ENCODE peak calls at places on chromosomes 3 and 15, in four cellular contexts. S is osteocyte, W is astrocyte of the cerebellum, K is dorsolateral prefrontal cortex. C is an unnamed sample.

GRCh38 chr3:140630366-140630765 is 47.5 kb upstream of the TRIM42 start:
- DNase-seq in S (no peak), W (no peak), K (no peak), C (no peak)

GRCh38 chr3:21826416-21826815 is 75.4 kb upstream of the ZNF385D start:
- DNase-seq in S (no peak), W (no peak), K (no peak), C (no peak)

GRCh38 chr15:73686781-73687256 is 2.6 kb downstream of the CD276 start:
- DNase-seq in S (no peak), W (peak), K (no peak), C (peak)

GRCh38 chr3:5347486-5347885 is 160.0 kb downstream of the EDEM1 start:
- DNase-seq in S (no peak), W (no peak), K (no peak), C (no peak)

GRCh38 chr3:72155391-72156064 is 370.6 kb upstream of the PROK2 start:
- DNase-seq in S (no peak), W (peak), K (no peak), C (peak)

GRCh38 chr3:55264933-55265332 is 222.2 kb downstream of the WNT5A start:
- DNase-seq in S (no peak), W (no peak), K (no peak), C (no peak)

GRCh38 chr3:186025161-186025560 is 83.7 kb downstream of the ETV5 start:
- DNase-seq in S (peak), W (peak), K (no peak), C (no peak)

GRCh38 chr15:25707656-25708365 is 155.3 kb downstream of the ATP10A start:
- DNase-seq in S (no peak), W (no peak), K (no peak), C (no peak)

GRCh38 chr3:43691120-43692002 is 623 bp downstream of the ABHD5 start:
- DNase-seq in S (peak), W (no peak), K (peak), C (no peak)

GRCh38 chr3:43689166-43689565 is 1.6 kb upstream of the ABHD5 start:
- DNase-seq in S (no peak), W (no peak), K (no peak), C (no peak)

GRCh38 chr3:43692085-43692484 is 1.3 kb downstream of the ABHD5 start:
- DNase-seq in S (no peak), W (no peak), K (no peak), C (no peak)

GRCh38 chr3:43689766-43690399 is 855 bp upstream of the ABHD5 start:
- DNase-seq in S (no peak), W (no peak), K (no peak), C (no peak)

GRCh38 chr3:43690400-43691119 is at the start of gene ABHD5:
- DNase-seq in S (peak), W (peak), K (peak), C (peak)
- TF ChIP-seq CTCF in S (peak), W (peak), K (peak), C (peak)

GRCh38 chr15:90934949-90935751 is at the start of gene UNC45A:
- DNase-seq in S (peak), W (no peak), K (peak), C (no peak)
- TF ChIP-seq CTCF in S (no peak), W (no peak), K (peak), C (peak)

GRCh38 chr3:73423133-73423532 is 201.6 kb downstream of the PDZRN3 start:
- DNase-seq in S (no peak), W (no peak), K (no peak), C (no peak)

GRCh38 chr3:73422556-73422955 is 202.2 kb downstream of the PDZRN3 start:
- DNase-seq in S (no peak), W (no peak), K (no peak), C (no peak)

GRCh38 chr3:73431136-73431933 is 193.4 kb downstream of the PDZRN3 start:
- DNase-seq in S (no peak), W (no peak), K (no peak), C (no peak)

GRCh38 chr3:73432021-73432722 is 192.6 kb downstream of the PDZRN3 start:
- DNase-seq in S (no peak), W (peak), K (no peak), C (no peak)

DNA sequence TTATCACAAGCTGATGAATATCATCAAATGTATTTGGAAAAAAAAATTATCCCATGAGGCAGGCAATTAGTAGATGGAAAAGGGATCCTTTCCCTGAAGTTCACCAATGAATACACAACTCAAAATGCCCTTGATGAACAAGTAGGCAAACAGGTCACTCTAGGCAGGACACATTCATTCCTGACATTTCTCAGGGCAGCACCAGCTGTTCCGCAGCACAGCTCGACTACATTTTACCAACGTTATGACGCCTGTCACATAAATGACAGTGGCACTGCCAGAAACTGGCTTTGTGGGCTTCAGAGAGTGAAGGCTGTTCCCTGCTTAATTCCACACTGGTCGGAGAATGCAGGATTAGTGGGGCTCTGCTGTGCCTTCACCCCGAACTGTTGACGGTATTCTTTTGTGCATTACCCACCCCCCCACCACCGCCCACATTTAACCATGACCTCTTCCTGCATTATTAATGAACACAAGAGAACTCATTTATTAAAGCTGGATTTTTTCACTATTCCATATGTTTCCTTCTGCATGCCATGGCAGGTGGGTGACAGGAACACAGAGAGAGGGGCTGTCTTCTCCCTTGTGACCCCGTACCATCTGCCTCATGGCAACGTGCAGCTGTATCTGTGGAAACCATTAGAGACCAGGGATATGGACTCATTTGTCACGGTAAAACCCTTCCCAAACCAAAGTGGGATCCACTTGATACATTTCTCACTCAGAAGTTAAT is 197.6 kb downstream of the PDZRN3 start:
- DNase-seq in S (no peak), W (no peak), K (no peak), C (no peak)
- TF ChIP-seq CTCF in S (no peak), W (no peak), K (no peak), C (no peak)

GRCh38 chr3:30567139-30567753 is 39.2 kb upstream of the TGFBR2 start:
- DNase-seq in S (no peak), W (no peak), K (no peak), C (no peak)
- TF ChIP-seq CTCF in S (no peak), W (no peak), K (no peak), C (no peak)

DNA sequence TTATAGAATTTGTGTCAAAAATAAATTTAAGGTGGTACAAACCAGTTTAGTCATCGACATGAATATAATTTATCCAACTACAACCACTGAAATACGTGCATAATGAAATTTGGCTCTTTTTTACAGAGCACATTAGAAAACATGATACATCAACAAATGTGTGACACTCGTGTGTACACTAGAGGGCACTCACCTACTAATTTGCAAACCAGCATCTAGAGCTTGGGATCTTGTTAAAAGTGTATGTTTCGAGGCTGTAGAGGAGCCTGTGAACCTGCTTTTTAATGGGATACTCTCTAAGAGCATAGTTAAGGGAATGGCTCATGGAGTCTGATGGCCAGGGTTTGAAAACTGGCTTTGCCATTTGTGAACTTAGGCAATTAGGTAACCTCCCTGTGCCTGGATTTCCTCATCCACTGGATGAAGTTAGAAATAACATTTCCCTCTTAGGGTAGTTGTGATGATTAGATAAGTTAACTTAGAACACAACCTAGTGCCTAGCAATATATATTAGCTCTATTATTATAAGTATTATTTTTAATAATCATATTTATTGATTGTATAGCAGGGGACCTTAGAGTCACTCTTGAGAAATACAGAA is 8.8 kb upstream of the CPOX start:
- DNase-seq in S (no peak), W (peak), K (no peak), C (peak)
- TF ChIP-seq CTCF in S (peak), W (peak), K (peak), C (peak)

GRCh38 chr3:33146791-33147445 is 33.1 kb downstream of the CRTAP start:
- DNase-seq in S (no peak), W (peak), K (no peak), C (peak)
- TF ChIP-seq CTCF in S (no peak), W (no peak), K (peak), C (no peak)

GRCh38 chr3:52374173-52374572 is 58.1 kb downstream of the DNAH1 start:
- DNase-seq in S (no peak), W (no peak), K (no peak), C (no peak)
- TF ChIP-seq CTCF in S (no peak), W (no peak), K (no peak), C (no peak)

GRCh38 chr3:69541823-69542264 is 156.0 kb upstream of the FRMD4B start:
- DNase-seq in S (no peak), W (no peak), K (no peak), C (no peak)
- TF ChIP-seq CTCF in S (no peak), W (no peak), K (no peak), C (no peak)

GRCh38 chr3:128502712-128503111 is 9.7 kb upstream of the GATA2 start:
- DNase-seq in S (peak), W (no peak), K (no peak), C (no peak)
- TF ChIP-seq CTCF in S (no peak), W (no peak), K (no peak), C (no peak)

C was measured in AG09309.